ENCODE peak calls at places on chromosome 12, in five cellular contexts. I is NCI-H1092, J is left colon, M is HEK293T, A is ovary. P is an unnamed sample.
A peak's percentile ranks its signal among the peaks of the same experiment; 100 is the strongest.

GRCh38 chr12:122203301-122203967 is at the start of gene B3GNT4:
- DNase-seq in J (peak; percentile 81), M (peak; percentile 84), I (peak; percentile 10), A (peak; percentile 47), P (no peak)

GRCh38 chr12:25069221-25069620 is 120.3 kb upstream of the BCAT1 start:
- DNase-seq in J (no peak), A (no peak), I (no peak), M (no peak), P (no peak)

GRCh38 chr12:6769003-6769389 is 2.8 kb downstream of the PTMS start:
- DNase-seq in I (no peak), M (no peak), J (peak; percentile 69), A (peak; percentile 74), P (no peak)

GRCh38 chr12:124115976-124116690 is 143.1 kb downstream of the ZNF664 start:
- DNase-seq in J (no peak), A (no peak), I (no peak), M (no peak), P (no peak)

GRCh38 chr12:102539651-102540553 is 59.5 kb upstream of the IGF1 start:
- DNase-seq in I (no peak), M (no peak), A (no peak), J (no peak), P (no peak)

GRCh38 chr12:4586500-4586899 is 24.5 kb downstream of the DYRK4 start:
- DNase-seq in J (no peak), A (no peak), M (no peak), I (no peak), P (no peak)

GRCh38 chr12:3432176-3432742 is 58.7 kb upstream of the PRMT8 start:
- DNase-seq in J (peak; percentile 40), I (no peak), M (no peak), A (no peak), P (no peak)

GRCh38 chr12:3148366-3149000 is 71.3 kb downstream of the TSPAN9 start:
- DNase-seq in M (no peak), A (peak; percentile 65), I (no peak), J (no peak), P (no peak)

GRCh38 chr12:118189761-118190181 is 53.8 kb downstream of the PEBP1 start:
- DNase-seq in A (peak; percentile 24), M (no peak), I (peak; percentile 38), J (no peak), P (no peak)

GRCh38 chr12:2686280-2686646 is 108.5 kb upstream of the FKBP4 start:
- DNase-seq in A (no peak), I (no peak), J (no peak), M (no peak), P (no peak)

GRCh38 chr12:108619369-108620160 is 14.1 kb downstream of the SELPLG start:
- DNase-seq in A (no peak), J (no peak), M (no peak), I (no peak), P (no peak)

GRCh38 chr12:98002887-98003493 is 512.4 kb upstream of the TMPO start:
- DNase-seq in A (no peak), I (peak; percentile 62), M (peak; percentile 47), J (peak; percentile 11), P (no peak)

GRCh38 chr12:111330800-111331752 is 37.8 kb downstream of the PHETA1 start:
- DNase-seq in I (no peak), J (no peak), A (no peak), M (peak; percentile 67), P (peak; percentile 39)

GRCh38 chr12:53999596-54000104 is 311 bp upstream of the HOXC9 start:
- DNase-seq in M (no peak), A (peak; percentile 66), I (peak; percentile 86), J (no peak), P (no peak)

GRCh38 chr12:124694846-124695497 is 127.6 kb upstream of the NCOR2 start:
- DNase-seq in I (no peak), J (no peak), M (no peak), A (no peak), P (no peak)

GRCh38 chr12:44523828-44524227 is 352.3 kb downstream of the NELL2 start:
- DNase-seq in M (no peak), J (no peak), I (no peak), A (no peak), P (no peak)

GRCh38 chr12:52086944-52087835 is 7.7 kb downstream of the SMIM41 start:
- DNase-seq in M (no peak), J (no peak), I (no peak), A (no peak), P (no peak)

GRCh38 chr12:115752913-115753726 is 524.4 kb downstream of the MED13L start:
- DNase-seq in M (peak; percentile 62), I (peak; percentile 57), A (peak; percentile 50), J (no peak), P (no peak)

GRCh38 chr12:11555743-11556625 is 93.5 kb upstream of the ETV6 start:
- DNase-seq in J (peak; percentile 37), M (no peak), A (no peak), I (no peak), P (no peak)

GRCh38 chr12:49868952-49869815 is 26.3 kb upstream of the BCDIN3D start:
- DNase-seq in J (peak; percentile 47), A (peak; percentile 96), I (peak; percentile 98), M (peak; percentile 55), P (no peak)

GRCh38 chr12:123063535-123063934 is 83.1 kb downstream of the ARL6IP4 start:
- DNase-seq in I (no peak), M (peak; percentile 65), A (no peak), J (no peak), P (peak; percentile 24)

GRCh38 chr12:8996682-8997405 is 7.5 kb downstream of the KLRG1 start:
- DNase-seq in M (no peak), I (no peak), J (no peak), A (no peak), P (peak; percentile 36)